ENCODE peak calls at places on chromosomes 11 and 22, in five cellular contexts. One of them, this sample, is unnamed.

GRCh38 chr11:125082611-125083311 is 19.7 kb downstream of the SLC37A2 start:
- DNase-seq in upper lobe of right lung: no peak
- DNase-seq in gastrocnemius medialis: no peak
- DNase-seq in heart left ventricle: no peak
- DNase-seq in PC-9: peak; percentile 94
- DNase-seq in this sample: peak; percentile 34

GRCh38 chr11:119134389-119134978 is 13.1 kb downstream of the HINFP start:
- DNase-seq in upper lobe of right lung: no peak
- DNase-seq in gastrocnemius medialis: no peak
- DNase-seq in heart left ventricle: no peak
- DNase-seq in PC-9: no peak
- DNase-seq in this sample: no peak

GRCh38 chr11:100640071-100640470 is 47.0 kb upstream of the ARHGAP42 start:
- DNase-seq in upper lobe of right lung: no peak
- DNase-seq in gastrocnemius medialis: no peak
- DNase-seq in heart left ventricle: no peak
- DNase-seq in PC-9: no peak
- DNase-seq in this sample: no peak

GRCh38 chr11:67274768-67275605 is 8.7 kb downstream of the GRK2 start:
- DNase-seq in upper lobe of right lung: peak; percentile 69
- DNase-seq in gastrocnemius medialis: peak; percentile 26
- DNase-seq in heart left ventricle: peak; percentile 40
- DNase-seq in PC-9: no peak
- DNase-seq in this sample: no peak

GRCh38 chr11:18594999-18595749 is 4.4 kb upstream of the MISFA start:
- DNase-seq in upper lobe of right lung: no peak
- DNase-seq in gastrocnemius medialis: no peak
- DNase-seq in heart left ventricle: no peak
- DNase-seq in PC-9: no peak
- DNase-seq in this sample: no peak

GRCh38 chr22:46575915-46576555 is 38.6 kb upstream of the CELSR1 start:
- DNase-seq in upper lobe of right lung: peak; percentile 80
- DNase-seq in gastrocnemius medialis: peak; percentile 9
- DNase-seq in heart left ventricle: peak; percentile 33
- DNase-seq in PC-9: peak; percentile 52
- DNase-seq in this sample: no peak

GRCh38 chr11:727281-727701 is 20.0 kb upstream of the TALDO1 start:
- DNase-seq in upper lobe of right lung: no peak
- DNase-seq in gastrocnemius medialis: no peak
- DNase-seq in heart left ventricle: no peak
- DNase-seq in PC-9: no peak
- DNase-seq in this sample: no peak

GRCh38 chr22:37304595-37305343 is 22.5 kb downstream of the CYTH4 start:
- DNase-seq in upper lobe of right lung: no peak
- DNase-seq in gastrocnemius medialis: no peak
- DNase-seq in heart left ventricle: no peak
- DNase-seq in PC-9: no peak
- DNase-seq in this sample: no peak

GRCh38 chr11:76628408-76628947 is 42.1 kb downstream of the LRRC32 start:
- DNase-seq in upper lobe of right lung: no peak
- DNase-seq in gastrocnemius medialis: no peak
- DNase-seq in heart left ventricle: no peak
- DNase-seq in PC-9: no peak
- DNase-seq in this sample: peak; percentile 56

GRCh38 chr11:116215471-116216113 is 557.2 kb downstream of the BUD13 start:
- DNase-seq in upper lobe of right lung: no peak
- DNase-seq in gastrocnemius medialis: no peak
- DNase-seq in heart left ventricle: no peak
- DNase-seq in PC-9: no peak
- DNase-seq in this sample: no peak
- TF ChIP-seq CTCF in upper lobe of right lung: peak; percentile 32
- TF ChIP-seq CTCF in gastrocnemius medialis: no peak
- TF ChIP-seq CTCF in heart left ventricle: no peak
- TF ChIP-seq CTCF in PC-9: no peak
- TF ChIP-seq CTCF in this sample: no peak

GRCh38 chr11:27973851-27974536 is 134.0 kb downstream of the KIF18A start:
- DNase-seq in upper lobe of right lung: no peak
- DNase-seq in gastrocnemius medialis: no peak
- DNase-seq in heart left ventricle: no peak
- DNase-seq in PC-9: no peak
- DNase-seq in this sample: no peak
- H3K4me1 ChIP-seq in upper lobe of right lung: no peaks in the 10 kb centered on the region
- H3K4me1 ChIP-seq in gastrocnemius medialis: no peaks in the 10 kb centered on the region
- H3K4me1 ChIP-seq in heart left ventricle: no peaks in the 10 kb centered on the region
- H3K4me1 ChIP-seq in PC-9: no peaks in the 10 kb centered on the region
- H3K4me1 ChIP-seq in this sample: no peaks in the 10 kb centered on the region

GRCh38 chr11:11579012-11579755 is 42.6 kb downstream of the GALNT18 start:
- DNase-seq in upper lobe of right lung: no peak
- DNase-seq in gastrocnemius medialis: no peak
- DNase-seq in heart left ventricle: peak; percentile 14
- DNase-seq in PC-9: no peak
- DNase-seq in this sample: peak; percentile 58
- H3K27ac ChIP-seq in upper lobe of right lung: no peak overlapping the region
- H3K27ac ChIP-seq in gastrocnemius medialis: no peak overlapping the region
- H3K27ac ChIP-seq in heart left ventricle: no peak overlapping the region
- H3K27ac ChIP-seq in PC-9: no peak overlapping the region
- H3K27ac ChIP-seq in this sample: peak overlapping the region; percentile 82

DNA sequence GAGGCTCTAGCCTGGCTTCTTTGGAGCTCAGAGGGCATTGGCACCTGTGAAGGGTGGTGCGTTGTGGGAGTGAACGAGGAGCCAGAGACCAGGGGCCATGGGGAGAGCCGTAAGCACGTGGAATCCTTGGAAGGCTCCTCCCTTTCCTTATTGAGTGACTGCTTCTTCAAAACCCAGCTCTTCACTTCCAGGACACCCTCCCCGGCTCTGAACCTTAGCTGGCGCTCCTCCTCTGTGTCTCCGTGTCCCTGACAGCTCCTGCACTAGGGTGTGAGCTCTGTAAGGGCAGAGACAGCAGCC is 26.3 kb downstream of the POLR3H start:
- DNase-seq in upper lobe of right lung: no peak
- DNase-seq in gastrocnemius medialis: no peak
- DNase-seq in heart left ventricle: no peak
- DNase-seq in PC-9: no peak
- DNase-seq in this sample: no peak
- TF ChIP-seq CTCF in upper lobe of right lung: no peak
- TF ChIP-seq CTCF in gastrocnemius medialis: no peak
- TF ChIP-seq CTCF in heart left ventricle: no peak
- TF ChIP-seq CTCF in PC-9: peak; percentile 53
- TF ChIP-seq CTCF in this sample: peak; percentile 23

DNA sequence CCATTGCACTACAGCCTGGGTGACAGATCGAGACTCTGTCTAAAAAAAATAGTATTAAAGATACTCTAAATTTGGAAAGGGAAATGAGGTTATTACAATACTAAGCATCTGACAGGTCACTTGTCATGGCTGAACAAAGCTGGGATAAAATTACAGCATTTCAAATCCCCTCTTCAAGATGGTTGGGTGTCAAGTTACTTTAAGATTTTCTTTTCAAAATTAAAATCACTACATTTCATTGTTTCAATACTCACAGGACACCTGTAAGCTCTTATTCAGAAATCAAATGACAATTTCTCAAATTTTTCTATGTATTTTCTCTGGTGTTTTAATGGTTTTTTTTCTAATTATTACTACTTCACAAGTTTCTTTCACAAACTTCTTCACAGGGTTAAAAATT is 5.7 kb downstream of the TAF1D start:
- DNase-seq in upper lobe of right lung: no peak
- DNase-seq in gastrocnemius medialis: no peak
- DNase-seq in heart left ventricle: no peak
- DNase-seq in PC-9: no peak
- DNase-seq in this sample: no peak
- H3K4me1 ChIP-seq in upper lobe of right lung: peaks cover 37% of the 10 kb centered on the region
- H3K4me1 ChIP-seq in gastrocnemius medialis: peaks cover 34% of the 10 kb centered on the region
- H3K4me1 ChIP-seq in heart left ventricle: peaks cover 21% of the 10 kb centered on the region
- H3K4me1 ChIP-seq in PC-9: peaks cover 39% of the 10 kb centered on the region
- H3K4me1 ChIP-seq in this sample: peaks cover 35% of the 10 kb centered on the region

GRCh38 chr11:61334434-61335354 is 1.7 kb downstream of the TKFC start:
- DNase-seq in upper lobe of right lung: no peak
- DNase-seq in gastrocnemius medialis: no peak
- DNase-seq in heart left ventricle: no peak
- DNase-seq in PC-9: no peak
- DNase-seq in this sample: no peak
- H3K27ac ChIP-seq in upper lobe of right lung: no peak overlapping the region
- H3K27ac ChIP-seq in gastrocnemius medialis: peak overlapping the region; percentile 99
- H3K27ac ChIP-seq in heart left ventricle: no peak overlapping the region
- H3K27ac ChIP-seq in PC-9: no peak overlapping the region
- H3K27ac ChIP-seq in this sample: no peak overlapping the region

DNA sequence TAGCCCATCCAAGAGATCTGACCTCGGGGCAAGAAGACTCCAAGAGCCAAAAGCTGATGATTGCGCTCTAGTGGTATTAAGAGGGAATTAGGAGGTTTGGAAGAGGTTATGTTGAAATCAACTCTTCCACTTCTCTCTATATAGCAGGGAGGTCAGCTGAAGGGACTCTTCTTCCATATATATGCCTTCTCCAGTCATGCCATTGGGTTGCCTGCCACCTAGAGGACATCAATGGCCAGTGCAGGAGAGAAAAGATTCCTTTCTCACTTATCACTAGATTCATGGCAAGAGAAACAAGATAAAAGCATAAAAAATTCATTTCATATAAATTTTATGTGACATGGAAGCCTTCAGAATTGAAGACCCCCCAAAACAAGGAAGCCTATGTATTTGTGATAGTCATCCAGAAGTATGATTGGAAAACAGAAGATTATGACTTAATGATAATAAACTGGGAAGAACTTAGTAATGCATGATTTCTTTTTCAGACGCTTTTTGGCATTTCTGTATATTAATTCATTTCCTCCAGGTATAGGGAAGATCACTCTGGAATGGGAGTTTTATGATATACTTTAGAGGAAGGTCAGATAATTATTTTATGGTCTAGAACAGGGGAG is 435.1 kb upstream of the DDI1 start:
- DNase-seq in upper lobe of right lung: no peak
- DNase-seq in gastrocnemius medialis: peak; percentile 15
- DNase-seq in heart left ventricle: peak; percentile 12
- DNase-seq in PC-9: peak; percentile 47
- DNase-seq in this sample: no peak
- TF ChIP-seq CTCF in upper lobe of right lung: peak; percentile 82
- TF ChIP-seq CTCF in gastrocnemius medialis: peak; percentile 64
- TF ChIP-seq CTCF in heart left ventricle: peak; percentile 78
- TF ChIP-seq CTCF in PC-9: peak; percentile 96
- TF ChIP-seq CTCF in this sample: peak; percentile 82

GRCh38 chr11:117992620-117993019 is 6.4 kb downstream of the IL10RA start:
- DNase-seq in upper lobe of right lung: no peak
- DNase-seq in gastrocnemius medialis: no peak
- DNase-seq in heart left ventricle: no peak
- DNase-seq in PC-9: no peak
- DNase-seq in this sample: no peak
- H3K4me1 ChIP-seq in upper lobe of right lung: no peaks in the 10 kb centered on the region
- H3K4me1 ChIP-seq in gastrocnemius medialis: no peaks in the 10 kb centered on the region
- H3K4me1 ChIP-seq in heart left ventricle: no peaks in the 10 kb centered on the region
- H3K4me1 ChIP-seq in PC-9: no peaks in the 10 kb centered on the region
- H3K4me1 ChIP-seq in this sample: no peaks in the 10 kb centered on the region

This sample was measured in right atrium auricular region.